ENCODE peak calls at places on chromosomes 4 and X, in ten cellular contexts. E is HepG2, C is suprapubic skin, Y is lung, X is SK-N-SH, K is GM23338, B is psoas muscle, W is fibroblast of lung, Q is spleen, T is adrenal gland. A is an unnamed sample. For H3K4me1 and H3K27me3, the result is how much of the 10 kb centered on the place peaks cover.

GRCh38 chr4:62209757-62210156 is 1009.6 kb downstream of the ADGRL3 start:
- DNase-seq in Y (no peak), T (no peak), B (no peak), C (no peak), E (no peak), W (no peak), Q (no peak), K (peak), X (no peak), A (no peak)

GRCh38 chrX:5458300-5458699 is 770.4 kb downstream of the NLGN4X start:
- DNase-seq in W (no peak), C (no peak), B (no peak), X (peak), Y (no peak), K (peak), Q (no peak), E (no peak), T (no peak), A (no peak)

GRCh38 chrX:56813318-56813837 is 84.3 kb downstream of the NBDY start:
- DNase-seq in Q (no peak), T (no peak), K (no peak), E (no peak), X (no peak), Y (no peak), W (peak), B (no peak), C (no peak), A (no peak)

GRCh38 chr4:127352220-127352619 is 280.5 kb upstream of the INTU start:
- DNase-seq in T (no peak), B (no peak), X (no peak), W (no peak), Y (no peak), C (no peak), K (peak), E (no peak), Q (no peak), A (no peak)

GRCh38 chr4:848803-849477 is 23.0 kb upstream of the CPLX1 start:
- DNase-seq in W (no peak), B (peak), K (no peak), X (peak), Y (no peak), C (no peak), E (no peak), Q (peak), T (no peak), A (no peak)

GRCh38 chrX:50003927-50004326 is 81.5 kb downstream of the CLCN5 start:
- DNase-seq in X (no peak), Q (no peak), B (no peak), C (no peak), E (no peak), K (no peak), W (peak), T (no peak), Y (no peak), A (no peak)

GRCh38 chr4:1246111-1246881 is 2.6 kb downstream of the CTBP1 start:
- DNase-seq in Y (peak), Q (peak), E (no peak), W (no peak), T (peak), B (peak), C (peak), X (peak), K (no peak), A (peak)

GRCh38 chr4:128606173-128606572 is 203.3 kb upstream of the JADE1 start:
- DNase-seq in Q (no peak), X (no peak), T (peak), E (no peak), C (no peak), W (peak), Y (no peak), K (no peak), B (peak), A (no peak)

GRCh38 chr4:98516042-98516440 is 142.4 kb downstream of the TSPAN5 start:
- DNase-seq in Y (no peak), Q (no peak), B (no peak), E (peak), K (no peak), T (no peak), X (no peak), W (peak), C (no peak), A (no peak)

GRCh38 chrX:150361070-150361776 is 1.9 kb upstream of the MAMLD1 start:
- DNase-seq in E (no peak), Y (no peak), T (no peak), B (peak), K (peak), Q (peak), W (peak), X (peak), C (no peak), A (peak)

GRCh38 chrX:65707153-65707552 is 39.7 kb downstream of the MSN start:
- DNase-seq in W (no peak), B (no peak), Q (no peak), E (no peak), C (no peak), X (no peak), Y (no peak), K (no peak), T (no peak), A (no peak)
- H3K4me1 ChIP-seq in W (under half), B (under half), Q (half or more), E (under half), C (under half), X (under half), Y (under half), K (under half), T (under half), A (under half)

GRCh38 chr4:141391771-141392170 is 171.1 kb downstream of the ZNF330 start:
- DNase-seq in E (no peak), C (no peak), X (no peak), Y (no peak), T (no peak), Q (no peak), B (no peak), K (no peak), W (peak), A (no peak)
- TF ChIP-seq CTCF in E (no peak), C (no peak), X (no peak), Y (no peak), T (no peak), Q (no peak), B (no peak), K (no peak), W (no peak), A (no peak)

GRCh38 chrX:114582264-114582632 is 1.6 kb upstream of the HTR2C start:
- DNase-seq in C (no peak), Y (no peak), B (no peak), T (no peak), W (no peak), K (no peak), Q (no peak), E (no peak), X (no peak), A (no peak)

GRCh38 chrX:114584983-114585842 is 1.3 kb downstream of the HTR2C start:
- DNase-seq in E (no peak), B (no peak), C (no peak), T (no peak), Q (no peak), X (no peak), W (no peak), Y (no peak), K (peak), A (no peak)

GRCh38 chrX:114582698-114583395 is 1.0 kb upstream of the HTR2C start:
- DNase-seq in E (no peak), K (peak), Y (no peak), Q (no peak), X (no peak), C (no peak), B (no peak), W (no peak), T (no peak), A (no peak)

GRCh38 chrX:114584434-114584943 is 603 bp downstream of the HTR2C start:
- DNase-seq in E (no peak), X (peak), Y (no peak), W (no peak), T (no peak), C (peak), B (no peak), Q (peak), K (peak), A (no peak)

DNA sequence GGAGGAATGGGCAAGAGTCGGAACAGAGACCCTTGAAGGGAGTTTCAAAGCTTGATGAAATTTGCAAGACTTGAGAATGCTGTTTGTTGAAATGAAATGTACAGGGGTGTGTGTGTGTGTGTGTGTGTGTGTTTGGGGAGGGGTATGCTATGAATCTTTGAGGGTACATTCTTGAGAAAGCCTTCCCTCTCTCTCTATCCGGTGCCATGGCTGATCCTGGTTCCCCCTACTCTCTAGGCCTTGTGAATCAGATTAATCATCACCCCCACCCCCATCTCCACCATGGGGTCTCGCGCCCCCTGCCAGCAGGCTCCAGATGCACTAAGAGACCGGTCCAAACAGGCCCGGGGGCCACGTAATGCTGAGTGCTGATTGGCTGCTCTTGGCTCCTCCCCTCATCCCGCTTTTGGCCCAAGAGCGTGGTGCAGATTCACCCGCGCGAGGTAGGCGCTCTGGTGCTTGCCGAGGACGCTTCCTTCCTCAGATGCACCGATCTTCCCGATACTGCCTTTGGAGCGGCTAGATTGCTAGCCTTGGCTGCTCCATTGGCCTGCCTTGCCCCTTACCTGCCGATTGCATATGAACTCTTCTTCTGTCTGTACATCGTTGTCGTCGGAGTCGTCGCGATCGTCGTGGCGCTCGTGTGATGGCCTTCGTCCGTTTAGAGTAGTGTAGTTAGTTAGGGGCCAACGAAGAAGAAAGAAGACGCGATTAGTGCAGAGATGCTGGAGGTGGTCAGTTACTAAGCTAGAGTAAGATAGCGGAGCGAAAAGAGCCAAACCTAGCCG is at the start of gene HTR2C:
- DNase-seq in W (no peak), Y (no peak), T (no peak), X (peak), Q (no peak), B (no peak), C (no peak), E (no peak), K (peak), A (no peak)
- H3K27me3 ChIP-seq in W (under half), Y (under half), T (half or more), X (half or more), Q (half or more), B (under half), C (under half), E (under half), K (half or more), A (under half)

DNA sequence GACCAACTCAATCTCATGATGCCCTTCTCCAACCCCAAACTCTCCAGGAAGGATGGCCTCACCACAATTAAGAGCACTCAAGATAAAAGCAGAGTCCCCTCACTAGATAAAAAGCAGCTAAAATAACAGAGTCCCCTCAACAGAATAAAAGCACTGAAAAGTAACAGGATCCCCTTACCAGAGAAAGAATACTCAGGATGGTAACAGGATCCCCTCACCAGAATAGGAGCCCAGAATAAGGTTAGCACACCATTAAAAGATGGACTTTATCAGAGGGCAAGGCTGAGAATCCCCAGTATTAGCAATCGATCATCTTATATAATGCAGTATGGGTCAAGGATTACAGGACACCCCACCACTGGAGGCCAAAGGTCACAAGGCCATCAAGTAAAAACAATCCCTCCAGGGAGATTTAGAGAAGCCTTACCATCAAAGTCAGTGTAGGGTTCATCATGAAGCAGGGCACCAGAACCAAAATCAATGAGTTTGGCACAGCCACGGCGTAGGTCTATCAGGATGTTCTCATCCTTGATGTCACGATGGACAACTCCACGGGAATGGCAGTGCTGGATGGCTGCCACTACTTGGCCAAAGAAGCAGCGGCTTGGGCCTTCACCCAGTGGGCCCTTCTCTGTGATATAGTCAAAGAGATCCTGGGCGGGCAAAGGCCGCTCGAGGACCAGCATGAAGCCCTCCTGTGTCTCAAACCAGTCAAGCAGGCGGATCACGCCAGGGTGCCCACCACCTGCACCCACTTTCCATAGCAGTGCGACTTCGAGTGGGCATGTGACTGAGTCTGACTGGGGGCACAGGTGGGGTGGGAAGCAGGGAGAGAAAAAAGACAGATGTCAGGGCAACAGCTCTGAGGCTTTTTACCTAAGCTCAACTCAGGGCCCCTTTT is 3.4 kb upstream of the SLC35A2 start:
- DNase-seq in C (no peak), B (no peak), Y (no peak), E (no peak), Q (no peak), K (no peak), W (no peak), T (no peak), X (no peak), A (no peak)
- H3K4me1 ChIP-seq in C (under half), B (under half), Y (under half), E (under half), Q (under half), K (under half), W (under half), T (under half), X (under half), A (under half)

GRCh38 chrX:53018627-53019026 is 30.0 kb upstream of the GPR173 start:
- DNase-seq in T (no peak), B (no peak), Y (no peak), E (peak), W (no peak), Q (no peak), C (no peak), K (peak), X (no peak), A (no peak)
- TF ChIP-seq CTCF in T (no peak), B (no peak), Y (no peak), E (no peak), W (peak), Q (no peak), C (no peak), K (peak), X (no peak), A (no peak)

GRCh38 chrX:121853762-121854613 is 806.6 kb downstream of the GLUD2 start:
- DNase-seq in B (no peak), T (no peak), Q (no peak), K (no peak), X (no peak), E (no peak), C (no peak), W (no peak), Y (peak), A (no peak)

GRCh38 chrX:121851033-121851432 is 803.6 kb downstream of the GLUD2 start:
- DNase-seq in W (peak), Y (no peak), Q (no peak), T (no peak), B (no peak), X (no peak), C (no peak), K (no peak), E (no peak), A (no peak)

GRCh38 chrX:121858867-121859647 is 811.6 kb downstream of the GLUD2 start:
- DNase-seq in B (no peak), Y (no peak), C (no peak), W (no peak), Q (no peak), E (no peak), X (no peak), K (no peak), T (no peak), A (no peak)

GRCh38 chrX:121854614-121854911 is 807.2 kb downstream of the GLUD2 start:
- DNase-seq in Y (no peak), K (no peak), C (no peak), W (no peak), E (no peak), X (no peak), B (no peak), T (no peak), Q (no peak), A (no peak)
- H3K27me3 ChIP-seq in Y (under half), K (under half), C (under half), W (under half), E (under half), X (under half), B (under half), T (under half), Q (under half), A (under half)